ENCODE peak calls at places on chromosomes 5 and 9, in nine cellular contexts. L, S, D, N, E, C, J, T and F are unnamed samples. For H3K36me3, the result is how much of the 10 kb centered on the place peaks cover.

GRCh38 chr9:98750396-98751060 is 41.8 kb upstream of the GABBR2 start:
- DNase-seq in L (no peak), S (no peak), C (no peak), D (no peak), E (no peak), N (no peak), T (no peak), J (no peak), F (no peak)

GRCh38 chr9:95091971-95092320 is 225.6 kb downstream of the FANCC start:
- DNase-seq in L (no peak), E (no peak), D (no peak), S (no peak), N (no peak), J (no peak), C (no peak), T (no peak), F (no peak)

GRCh38 chr9:124205686-124206352 is 51.9 kb upstream of the NEK6 start:
- DNase-seq in J (no peak), N (no peak), S (no peak), C (no peak), E (no peak), L (no peak), T (no peak), D (no peak), F (no peak)

GRCh38 chr9:129183495-129184308 is 5.6 kb upstream of the IER5L start:
- DNase-seq in L (peak), D (no peak), T (no peak), J (no peak), E (no peak), N (no peak), C (no peak), S (no peak), F (no peak)

GRCh38 chr9:132880311-132880661 is 1.6 kb downstream of the SPACA9 start:
- DNase-seq in E (no peak), L (no peak), S (no peak), N (no peak), D (no peak), C (no peak), J (peak), T (no peak), F (no peak)

GRCh38 chr5:173010021-173010420 is 26.4 kb downstream of the ATP6V0E1 start:
- DNase-seq in T (no peak), L (no peak), N (no peak), C (no peak), E (no peak), D (no peak), S (no peak), J (no peak), F (no peak)

GRCh38 chr5:141135030-141135717 is at the start of gene PCDHB5:
- DNase-seq in N (peak), L (no peak), D (no peak), J (no peak), S (peak), E (no peak), C (peak), T (peak), F (no peak)

GRCh38 chr9:83955985-83956287 is 24.1 kb downstream of the HNRNPK start:
- DNase-seq in L (no peak), T (peak), D (peak), C (no peak), N (no peak), J (no peak), S (no peak), E (no peak), F (no peak)

GRCh38 chr5:107529618-107530017 is 141.1 kb downstream of the EFNA5 start:
- DNase-seq in E (no peak), T (no peak), L (no peak), S (no peak), C (no peak), N (no peak), J (no peak), D (no peak), F (no peak)

GRCh38 chr9:95718263-95718662 is 157.2 kb upstream of the ERCC6L2 start:
- DNase-seq in E (no peak), S (no peak), D (no peak), N (no peak), J (no peak), L (no peak), T (no peak), C (no peak), F (no peak)

GRCh38 chr9:74309654-74310053 is 187.5 kb upstream of the RORB start:
- DNase-seq in T (no peak), S (no peak), E (no peak), L (no peak), J (no peak), C (no peak), N (no peak), D (no peak), F (no peak)

GRCh38 chr5:14581891-14582796 is 552 bp downstream of the OTULINL start:
- DNase-seq in C (peak), N (peak), L (peak), J (peak), T (peak), D (peak), E (peak), S (peak), F (peak)

GRCh38 chr9:16356196-16356765 is 514.2 kb downstream of the BNC2 start:
- DNase-seq in E (no peak), N (no peak), S (no peak), C (no peak), J (no peak), L (no peak), T (no peak), D (no peak), F (no peak)

GRCh38 chr9:83563360-83563759 is 25.2 kb upstream of the FRMD3 start:
- DNase-seq in J (no peak), T (no peak), L (no peak), N (no peak), E (no peak), C (no peak), S (no peak), D (no peak), F (no peak)

GRCh38 chr5:95746194-95746593 is 15.1 kb downstream of the RHOBTB3 start:
- DNase-seq in J (no peak), T (no peak), S (no peak), L (no peak), N (no peak), C (no peak), D (no peak), E (no peak), F (no peak)

DNA sequence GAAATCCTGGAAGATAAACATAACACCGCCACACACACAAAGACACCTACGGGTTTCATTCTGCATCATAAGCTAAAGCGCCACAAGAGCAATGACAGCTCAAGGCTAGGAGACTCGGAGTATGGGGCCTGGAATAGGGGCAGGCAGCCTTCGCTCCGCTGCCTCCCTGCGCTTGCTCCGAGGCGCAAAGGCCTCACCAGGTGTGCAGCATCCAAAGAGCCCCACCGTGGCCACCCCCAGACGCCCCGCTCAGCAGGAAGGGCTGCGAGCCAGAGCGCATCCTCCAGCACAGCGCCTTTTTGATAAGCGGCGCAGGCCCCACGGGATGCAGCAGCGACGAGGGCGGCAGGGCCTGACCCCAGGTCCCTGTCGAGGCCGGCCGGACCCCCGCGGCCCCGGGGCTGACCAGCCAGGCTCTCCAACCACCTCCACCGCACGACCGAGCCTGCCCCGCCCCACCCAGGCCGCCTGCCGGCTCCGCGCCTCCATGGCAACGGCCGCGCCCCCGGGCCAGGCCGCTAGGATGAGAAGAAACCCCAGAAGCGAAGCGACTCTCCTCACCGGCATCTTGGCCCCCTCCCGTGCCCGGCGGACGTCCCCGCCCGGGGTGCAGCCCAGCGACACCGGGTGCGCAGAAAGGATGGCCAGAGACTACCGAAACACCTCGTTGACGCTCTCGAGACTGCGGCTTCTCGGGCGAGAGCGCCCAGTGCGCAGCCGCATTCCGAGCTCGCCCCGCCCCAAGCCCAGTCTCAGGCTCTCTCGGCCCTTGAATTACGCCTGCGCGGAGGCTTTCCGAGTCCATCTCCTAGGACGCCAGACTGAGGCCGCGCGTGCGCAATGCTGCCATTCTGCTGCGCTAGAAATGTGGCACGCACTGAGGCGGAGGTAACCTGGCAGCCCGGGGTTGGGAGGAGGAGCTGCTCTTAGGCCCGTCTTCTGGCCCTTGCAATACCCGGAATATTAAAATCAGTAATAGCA is at the start of gene KIF3A:
- DNase-seq in T (peak), S (peak), C (peak), J (peak), D (peak), N (peak), E (peak), L (peak), F (peak)
- TF ChIP-seq POLR2A in T (no peak), S (peak), C (no peak), J (no peak), D (peak), N (no peak), E (no peak), L (peak), F (no peak)

DNA sequence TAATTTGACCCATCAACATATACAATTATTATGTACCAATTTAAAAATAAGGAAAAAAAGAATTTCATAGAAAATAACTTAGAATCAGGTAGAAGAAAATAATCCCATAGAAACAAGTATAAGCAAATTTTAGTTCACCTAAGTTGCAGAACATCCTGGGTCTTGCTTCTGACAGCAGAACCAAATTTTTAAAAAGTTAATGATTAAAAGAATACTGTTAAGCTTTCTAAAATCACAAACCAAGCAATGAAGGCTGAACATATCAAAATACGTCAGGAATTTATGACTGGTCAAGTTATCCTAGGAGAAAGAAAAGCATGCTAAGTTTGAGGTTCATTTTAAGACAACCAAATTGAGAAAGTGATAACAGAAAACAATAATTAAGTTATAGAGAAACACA is 650.9 kb downstream of the PTPRD start:
- DNase-seq in L (no peak), E (no peak), D (no peak), T (no peak), C (no peak), S (no peak), J (no peak), N (no peak), F (no peak)
- H3K36me3 ChIP-seq in L (under half), E (under half), D (under half), T (under half), C (under half), S (under half), J (under half), N (under half), F (under half)

GRCh38 chr5:1755321-1755949 is 44.2 kb downstream of the MRPL36 start:
- DNase-seq in E (no peak), L (peak), T (peak), N (no peak), S (no peak), C (no peak), J (no peak), D (peak), F (peak)

GRCh38 chr5:1758574-1758973 is 41.1 kb downstream of the MRPL36 start:
- DNase-seq in L (no peak), D (no peak), E (no peak), S (no peak), N (no peak), J (no peak), T (no peak), C (no peak), F (no peak)

GRCh38 chr5:1759378-1759970 is 40.2 kb downstream of the MRPL36 start:
- DNase-seq in S (no peak), J (peak), E (no peak), C (no peak), D (peak), T (peak), N (no peak), L (no peak), F (peak)

GRCh38 chr5:1754531-1755220 is 45.0 kb downstream of the MRPL36 start:
- DNase-seq in C (no peak), T (peak), E (no peak), D (peak), J (no peak), N (no peak), S (no peak), L (peak), F (peak)

DNA sequence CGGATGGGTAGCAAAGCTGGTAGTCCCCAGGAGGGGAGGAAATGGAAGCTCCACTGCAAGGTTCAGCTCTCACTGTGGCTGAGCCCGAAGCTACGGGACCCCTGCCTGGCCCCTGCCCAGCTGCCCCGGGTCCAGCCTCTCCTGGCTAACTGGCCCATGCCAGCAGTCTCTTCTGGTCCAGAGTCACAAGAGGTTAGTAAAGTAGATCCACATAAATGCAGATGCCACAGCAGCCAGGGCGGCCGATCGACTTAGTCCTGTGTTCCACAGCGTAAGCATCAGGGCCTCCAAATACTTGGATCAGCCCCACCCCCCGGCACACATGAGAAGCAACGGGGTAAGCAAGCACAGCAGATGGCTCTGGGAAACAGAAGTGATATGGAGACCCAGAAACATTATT is 42.1 kb downstream of the MRPL36 start:
- DNase-seq in E (no peak), L (no peak), D (peak), T (peak), N (no peak), J (peak), S (no peak), C (no peak), F (peak)
- H3K4me3 ChIP-seq in E (no peak), L (no peak), D (no peak), T (no peak), N (no peak), J (no peak), S (no peak), C (no peak), F (no peak)

GRCh38 chr5:60701317-60701988 is 1.5 kb upstream of the DEPDC1B start:
- DNase-seq in D (no peak), C (no peak), J (no peak), E (no peak), T (no peak), N (peak), S (no peak), L (no peak), F (no peak)

GRCh38 chr5:60698316-60698715 is 1.6 kb downstream of the DEPDC1B start:
- DNase-seq in T (no peak), C (no peak), N (no peak), S (no peak), E (no peak), L (no peak), J (no peak), D (no peak), F (no peak)

GRCh38 chr5:60703944-60704343 is 4.0 kb upstream of the DEPDC1B start:
- DNase-seq in D (no peak), C (no peak), S (no peak), L (no peak), N (no peak), J (no peak), E (no peak), T (no peak), F (no peak)

GRCh38 chr5:60700347-60700815 is 415 bp upstream of the DEPDC1B start:
- DNase-seq in L (peak), C (no peak), N (peak), J (no peak), E (no peak), S (no peak), T (peak), D (no peak), F (no peak)

DNA sequence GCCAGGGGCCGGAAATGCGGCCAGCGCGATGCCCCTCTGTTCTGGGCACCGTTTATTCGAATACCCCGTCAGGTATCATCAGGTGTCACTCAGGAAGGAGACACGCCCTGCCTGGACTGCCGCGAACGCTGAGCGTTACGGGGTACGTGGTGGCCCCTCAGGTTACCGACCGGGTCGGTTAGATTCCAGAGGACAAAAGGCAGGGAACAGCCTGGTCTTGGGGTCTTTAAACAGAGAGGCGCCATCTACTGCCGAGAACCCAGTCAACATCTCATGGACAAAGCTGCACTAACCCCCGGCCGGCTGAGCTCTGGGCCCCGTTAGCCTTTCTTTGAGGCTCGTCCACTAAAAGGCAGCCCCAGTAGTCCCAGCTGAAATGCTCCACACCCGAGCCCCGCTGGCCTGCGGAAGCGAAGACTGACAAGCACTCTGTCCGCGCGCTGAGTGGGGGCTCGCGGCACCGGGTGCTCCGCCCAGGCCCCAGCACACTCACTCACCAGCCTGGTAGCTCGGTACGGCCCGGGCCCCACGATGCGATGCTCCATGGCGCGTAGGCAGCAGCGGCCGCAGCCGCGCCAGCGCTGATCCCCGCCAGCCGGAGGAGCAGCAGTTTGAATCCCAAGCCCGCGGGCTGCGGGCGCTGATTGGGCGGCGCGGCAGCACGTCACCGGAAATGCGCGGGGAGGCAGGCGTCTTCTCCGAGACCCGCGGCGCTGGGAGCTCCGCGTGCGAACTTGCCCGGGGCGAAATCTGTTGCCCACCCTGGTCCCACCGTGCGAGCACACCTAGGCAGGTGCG is at the start of gene DEPDC1B:
- DNase-seq in L (peak), S (peak), D (peak), E (peak), C (peak), N (peak), J (peak), T (peak), F (peak)
- TF ChIP-seq POLR2A in L (peak), S (peak), D (peak), E (no peak), C (no peak), N (no peak), J (no peak), T (no peak), F (no peak)

DNA sequence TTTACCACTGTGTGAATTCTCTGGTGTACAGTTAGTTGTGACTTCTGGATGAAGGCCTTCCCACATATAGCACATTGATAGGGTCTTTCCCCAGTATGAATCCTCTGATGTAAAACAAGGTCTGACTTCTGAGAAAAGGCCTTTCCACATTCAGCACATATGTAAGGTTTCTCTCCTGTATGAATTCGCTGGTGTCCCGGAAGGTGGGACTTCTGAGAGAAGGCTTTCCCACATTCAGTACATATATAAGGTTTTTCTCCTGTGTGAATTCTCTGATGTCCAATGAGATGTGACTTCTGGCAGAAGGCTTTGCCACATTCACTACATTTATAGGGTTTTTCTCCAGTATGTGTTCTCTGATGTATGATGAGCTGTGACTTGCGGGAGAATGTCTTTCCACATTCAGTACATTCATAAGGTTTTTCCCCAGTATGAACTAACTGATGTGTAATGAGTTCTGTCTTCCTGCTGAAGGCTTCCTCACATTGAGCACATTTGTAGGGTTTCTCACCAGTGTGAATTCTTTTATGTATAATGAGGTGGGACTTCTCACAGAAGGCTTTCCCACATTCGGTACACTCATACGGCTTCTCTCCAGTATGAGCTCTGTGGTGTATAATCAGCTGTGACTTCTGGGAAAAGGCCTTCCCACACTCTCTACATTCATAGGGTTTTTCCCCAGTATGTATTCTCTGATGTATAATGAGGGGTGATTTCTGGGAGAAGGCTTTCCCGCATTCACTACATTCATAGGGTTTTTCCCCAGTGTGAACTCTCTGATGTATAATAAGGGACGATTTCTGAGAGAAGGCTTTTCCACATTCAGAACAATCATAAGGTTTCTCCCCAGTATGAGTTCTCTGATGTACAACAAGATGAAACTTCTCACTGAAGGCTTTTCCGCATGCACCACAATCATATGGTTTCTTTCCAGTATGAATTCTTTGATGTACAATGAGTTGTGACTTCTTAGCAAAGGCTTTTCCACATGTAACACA is 9.1 kb downstream of the ZNF300 start:
- DNase-seq in S (no peak), J (no peak), C (no peak), E (no peak), D (no peak), T (no peak), N (no peak), L (no peak), F (no peak)
- H3K36me3 ChIP-seq in S (under half), J (under half), C (under half), E (under half), D (under half), T (under half), N (under half), L (under half), F (under half)

DNA sequence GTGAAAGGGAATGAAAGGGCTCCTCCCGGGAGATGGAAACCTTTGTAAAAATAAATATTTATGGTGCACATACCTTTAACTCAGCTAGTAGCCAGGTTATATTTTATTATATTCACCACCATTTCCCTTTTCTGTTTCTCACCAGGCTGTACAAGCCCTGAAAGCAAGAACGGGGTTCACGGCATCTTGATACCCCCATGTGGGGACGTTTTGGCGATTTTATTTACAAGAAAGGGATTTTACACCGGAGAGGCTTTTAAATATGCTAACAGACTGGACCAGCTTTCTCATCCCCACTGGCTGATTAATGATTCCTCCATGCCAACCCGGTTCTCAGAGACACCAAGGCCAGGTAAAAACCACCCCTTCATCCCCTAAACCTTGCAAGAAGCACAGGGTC is 19.2 kb downstream of the IL12B start:
- DNase-seq in L (no peak), D (no peak), N (no peak), T (no peak), E (no peak), C (no peak), J (no peak), S (no peak), F (no peak)
- H3K4me3 ChIP-seq in L (no peak), D (no peak), N (no peak), T (no peak), E (no peak), C (no peak), J (no peak), S (no peak), F (no peak)

GRCh38 chr9:99828417-99829176 is 6.9 kb downstream of the NR4A3 start:
- DNase-seq in J (no peak), N (no peak), D (no peak), S (peak), C (no peak), E (no peak), T (no peak), L (no peak), F (no peak)
- TF ChIP-seq POLR2A in J (no peak), N (no peak), D (no peak), S (no peak), C (no peak), E (no peak), T (no peak), L (no peak), F (no peak)